ENCODE peak calls at places on chromosomes 7 and 10, in six cellular contexts. G is GM23338, N is uterus, E is kidney epithelial cell, Q is ovary, Y is K562. Z is an unnamed sample.

GRCh38 chr7:96021533-96021932 is 249.2 kb downstream of the DYNC1I1 start:
- DNase-seq in G (no peak), N (no peak), E (no peak), Q (no peak), Y (no peak), Z (no peak)

GRCh38 chr7:157021071-157021891 is 10.8 kb upstream of the MNX1 start:
- DNase-seq in G (peak; percentile 60), N (no peak), E (no peak), Q (no peak), Y (no peak), Z (no peak)

GRCh38 chr10:73401636-73402035 is 12.2 kb downstream of the ANXA7 start:
- DNase-seq in G (no peak), N (no peak), E (no peak), Q (no peak), Y (no peak), Z (no peak)

GRCh38 chr7:111730476-111731300 is 168.4 kb upstream of the IMMP2L start:
- DNase-seq in G (peak; percentile 65), N (no peak), E (no peak), Q (no peak), Y (peak; percentile 67), Z (no peak)

GRCh38 chr7:111076205-111076604 is 14.7 kb upstream of the LRRN3 start:
- DNase-seq in G (no peak), N (no peak), E (no peak), Q (no peak), Y (no peak), Z (no peak)

GRCh38 chr10:43801137-43801536 is 152.5 kb upstream of the ZNF32 start:
- DNase-seq in G (no peak), N (no peak), E (no peak), Q (no peak), Y (no peak), Z (no peak)

GRCh38 chr10:34716958-34717357 is 98.1 kb downstream of the PARD3 start:
- DNase-seq in G (no peak), N (no peak), E (no peak), Q (no peak), Y (no peak), Z (no peak)

GRCh38 chr10:119305860-119306513 is 98.6 kb downstream of the GRK5 start:
- DNase-seq in G (no peak), N (peak; percentile 80), E (peak; percentile 100), Q (peak; percentile 79), Y (peak; percentile 52), Z (no peak)

GRCh38 chr10:53983431-53983830 is 817.6 kb downstream of the PCDH15 start:
- DNase-seq in G (no peak), N (no peak), E (no peak), Q (no peak), Y (no peak), Z (no peak)

GRCh38 chr7:155851892-155852291 is 39.6 kb upstream of the SHH start:
- DNase-seq in G (no peak), N (no peak), E (no peak), Q (no peak), Y (no peak), Z (peak; percentile 81)

GRCh38 chr7:44348851-44349781 is 23.7 kb upstream of the CAMK2B start:
- DNase-seq in G (peak; percentile 76), N (no peak), E (no peak), Q (no peak), Y (no peak), Z (no peak)

GRCh38 chr7:44346063-44346462 is 20.7 kb upstream of the CAMK2B start:
- DNase-seq in G (no peak), N (no peak), E (no peak), Q (no peak), Y (no peak), Z (no peak)

GRCh38 chr7:44347546-44348114 is 22.2 kb upstream of the CAMK2B start:
- DNase-seq in G (no peak), N (no peak), E (no peak), Q (no peak), Y (no peak), Z (no peak)

GRCh38 chr7:44353668-44354067 is 28.3 kb upstream of the CAMK2B start:
- DNase-seq in G (no peak), N (no peak), E (no peak), Q (no peak), Y (no peak), Z (no peak)

DNA sequence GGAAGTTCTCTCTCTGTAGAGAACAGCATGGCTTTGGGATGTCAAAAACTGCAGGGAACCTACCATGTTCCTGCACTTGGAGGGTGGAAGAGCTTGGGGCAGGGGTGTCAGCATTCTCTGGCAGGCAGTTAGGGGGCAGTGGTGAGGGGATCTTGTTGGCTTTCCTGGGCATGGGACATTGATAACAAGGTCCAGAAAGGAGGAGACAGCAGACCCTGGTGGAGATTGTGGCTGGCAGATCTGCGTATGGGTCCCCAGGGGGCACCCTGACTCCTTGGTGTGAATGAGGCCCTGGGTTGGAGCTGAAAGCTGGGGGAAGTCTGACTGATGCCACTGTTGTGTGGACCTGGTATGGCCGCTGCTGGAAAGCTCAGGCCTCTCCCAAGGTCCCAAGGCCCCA is 22.9 kb upstream of the CAMK2B start:
- DNase-seq in G (peak; percentile 79), N (no peak), E (no peak), Q (no peak), Y (peak; percentile 12), Z (no peak)
- TF ChIP-seq CTCF in G (peak; percentile 57), N (no peak), E (peak; percentile 50), Q (no peak), Y (peak; percentile 64), Z (peak; percentile 24)

GRCh38 chr7:135414850-135415439 is 95.0 kb downstream of the CNOT4 start:
- DNase-seq in G (peak; percentile 91), N (no peak), E (peak; percentile 38), Q (no peak), Y (peak; percentile 80), Z (no peak)
- TF ChIP-seq CTCF in G (peak; percentile 90), N (peak; percentile 30), E (peak; percentile 65), Q (no peak), Y (peak; percentile 92), Z (peak; percentile 51)

DNA sequence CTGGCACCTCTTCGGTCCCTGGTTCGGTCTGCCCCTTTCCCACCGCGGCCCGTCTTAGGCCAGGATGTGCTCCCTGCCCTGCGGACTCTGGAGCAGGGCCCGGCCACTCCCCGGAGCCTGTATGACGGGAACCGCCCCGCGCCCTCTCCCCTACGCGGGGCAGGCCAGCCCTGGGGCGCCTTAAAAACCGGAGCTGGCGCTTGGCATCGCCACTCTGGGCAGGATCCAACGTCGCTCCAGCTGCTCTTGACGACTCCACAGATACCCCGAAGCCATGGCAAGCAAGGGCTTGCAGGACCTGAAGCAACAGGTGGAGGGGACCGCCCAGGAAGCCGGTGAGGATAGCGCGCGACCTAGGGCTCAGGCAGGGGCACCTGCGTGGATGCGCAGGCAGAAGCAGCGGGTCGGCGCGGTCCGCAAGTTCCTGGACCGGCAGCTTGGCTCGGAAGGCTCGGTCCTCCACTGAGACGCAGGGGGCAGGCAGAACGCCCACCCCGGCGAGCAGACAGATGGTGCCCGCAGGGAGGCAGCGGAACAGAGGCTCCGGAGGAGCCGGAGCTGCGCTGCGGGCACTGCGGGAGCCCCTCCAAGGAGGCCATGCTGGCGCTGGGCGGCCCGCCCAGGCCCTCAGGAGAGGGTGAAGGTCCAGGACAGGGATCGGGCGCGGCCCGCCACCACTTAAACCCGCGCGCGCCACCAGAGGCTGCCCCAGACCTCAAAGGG is at the start of gene ADIRF:
- DNase-seq in G (peak; percentile 40), N (peak; percentile 76), E (no peak), Q (peak; percentile 73), Y (no peak), Z (peak; percentile 82)
- TF ChIP-seq CTCF in G (no peak), N (no peak), E (no peak), Q (no peak), Y (no peak), Z (no peak)

GRCh38 chr10:95209509-95210127 is 15.6 kb downstream of the ACSM6 start:
- DNase-seq in G (no peak), N (no peak), E (no peak), Q (no peak), Y (no peak), Z (no peak)

GRCh38 chr10:95214369-95214768 is 20.3 kb downstream of the ACSM6 start:
- DNase-seq in G (no peak), N (no peak), E (no peak), Q (no peak), Y (no peak), Z (no peak)

GRCh38 chr10:95211606-95212279 is 17.7 kb downstream of the ACSM6 start:
- DNase-seq in G (no peak), N (no peak), E (no peak), Q (no peak), Y (no peak), Z (no peak)

GRCh38 chr10:95214793-95215192 is 20.8 kb downstream of the ACSM6 start:
- DNase-seq in G (no peak), N (no peak), E (peak; percentile 56), Q (no peak), Y (no peak), Z (no peak)

DNA sequence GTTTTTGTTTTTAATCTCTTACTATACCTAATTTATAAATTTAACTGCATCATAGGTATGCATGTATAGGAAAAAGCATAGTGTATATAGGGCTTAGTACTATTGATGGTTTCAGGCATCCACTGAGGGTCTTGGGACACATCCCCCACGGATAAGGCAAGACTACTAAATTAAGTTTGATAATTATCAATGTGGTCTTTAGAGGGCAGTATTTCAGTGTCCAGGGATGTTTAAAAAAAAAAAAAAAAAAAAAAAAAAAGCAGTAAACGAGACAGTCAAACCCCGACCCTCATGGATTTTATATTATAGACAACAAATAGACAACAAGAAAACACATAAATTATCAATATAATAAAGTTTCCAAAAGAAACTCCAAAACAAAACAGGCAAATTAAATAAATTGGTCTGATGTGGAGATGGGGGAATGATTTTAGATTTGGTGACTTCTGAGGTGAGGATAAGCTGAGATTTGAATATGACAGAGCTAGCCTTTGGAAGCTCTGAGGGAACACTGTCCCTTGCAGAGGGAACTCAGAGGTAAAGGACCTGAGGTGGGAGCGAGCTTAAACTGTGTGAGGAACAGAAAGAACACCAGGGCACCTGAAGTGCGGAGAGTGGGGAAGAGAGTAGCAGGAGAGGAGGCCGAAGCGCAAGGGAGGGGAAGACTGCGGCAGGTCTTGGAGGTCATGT is 14.8 kb downstream of the ACSM6 start:
- DNase-seq in G (peak; percentile 63), N (no peak), E (no peak), Q (no peak), Y (no peak), Z (no peak)
- TF ChIP-seq CTCF in G (peak; percentile 53), N (no peak), E (peak; percentile 27), Q (no peak), Y (peak; percentile 36), Z (peak; percentile 61)

GRCh38 chr10:107013258-107014001 is 151.1 kb downstream of the SORCS1 start:
- DNase-seq in G (no peak), N (no peak), E (no peak), Q (no peak), Y (peak; percentile 15), Z (no peak)
- TF ChIP-seq CTCF in G (no peak), N (no peak), E (no peak), Q (no peak), Y (peak; percentile 7), Z (no peak)

GRCh38 chr10:124685251-124685650 is 58.9 kb downstream of the FAM53B start:
- DNase-seq in G (peak; percentile 20), N (no peak), E (no peak), Q (no peak), Y (no peak), Z (no peak)
- TF ChIP-seq CTCF in G (no peak), N (no peak), E (no peak), Q (no peak), Y (no peak), Z (no peak)